ENCODE peak calls at places on chromosomes 6 and 20, in seven cellular contexts. O, Y, D, A, W, I and J are unnamed samples. For H3K9me3, the result is how much of the 10 kb centered on the place peaks cover.

GRCh38 chr6:133837801-133838349 is 51.0 kb upstream of the TCF21 start:
- DNase-seq in W (peak), D (peak), Y (peak), O (no peak), A (peak), I (no peak), J (peak)

GRCh38 chr6:13559251-13559650 is 15.2 kb upstream of the SIRT5 start:
- DNase-seq in I (no peak), A (no peak), D (no peak), W (no peak), Y (no peak), O (no peak), J (no peak)

GRCh38 chr20:48617481-48617880 is 210.3 kb downstream of the PREX1 start:
- DNase-seq in I (no peak), Y (no peak), A (no peak), D (no peak), W (peak), O (no peak), J (no peak)

GRCh38 chr20:62010551-62011402 is 54.9 kb downstream of the TAF4 start:
- DNase-seq in O (peak), A (peak), I (no peak), W (no peak), Y (peak), D (peak), J (peak)

GRCh38 chr20:4141616-4142240 is 126.4 kb upstream of the RNF24 start:
- DNase-seq in A (no peak), W (no peak), O (no peak), Y (no peak), D (no peak), I (no peak), J (no peak)

GRCh38 chr6:1181939-1182338 is 130.0 kb upstream of the FOXQ1 start:
- DNase-seq in I (no peak), Y (no peak), A (no peak), W (no peak), D (no peak), O (no peak), J (no peak)

GRCh38 chr20:51381557-51381956 is 161.0 kb downstream of the NFATC2 start:
- DNase-seq in D (no peak), W (no peak), A (no peak), Y (no peak), O (no peak), I (no peak), J (no peak)

GRCh38 chr6:13624871-13625288 is 9.7 kb downstream of the NOL7 start:
- DNase-seq in A (peak), O (peak), D (no peak), W (no peak), I (no peak), Y (no peak), J (peak)

GRCh38 chr6:52403086-52403485 is 17.1 kb upstream of the EFHC1 start:
- DNase-seq in O (no peak), W (no peak), A (no peak), Y (no peak), I (no peak), D (no peak), J (no peak)

GRCh38 chr20:6613280-6613861 is 154.1 kb upstream of the BMP2 start:
- DNase-seq in I (no peak), A (no peak), O (no peak), W (no peak), Y (no peak), D (no peak), J (no peak)

GRCh38 chr6:133093957-133094356 is 147.2 kb upstream of the EYA4 start:
- DNase-seq in Y (no peak), A (no peak), O (no peak), I (no peak), W (no peak), D (no peak), J (no peak)

GRCh38 chr6:95286874-95287273 is 290.5 kb upstream of the MANEA start:
- DNase-seq in O (no peak), D (no peak), I (no peak), Y (no peak), A (no peak), W (no peak), J (no peak)

GRCh38 chr6:22036267-22036666 is 260.6 kb downstream of the PRL start:
- DNase-seq in W (no peak), Y (peak), I (no peak), A (peak), D (no peak), O (peak), J (peak)

GRCh38 chr20:49941456-49941855 is 5.3 kb downstream of the RNF114 start:
- DNase-seq in O (no peak), I (no peak), D (no peak), W (no peak), Y (no peak), A (no peak), J (no peak)

GRCh38 chr6:169472786-169473416 is 219.3 kb upstream of the THBS2 start:
- DNase-seq in O (no peak), A (no peak), I (no peak), D (no peak), Y (no peak), W (no peak), J (no peak)
- H3K9me3 ChIP-seq in O (under half), A (under half), I (under half), D (under half), Y (under half), W (under half), J (under half)

GRCh38 chr20:41598719-41599118 is 19.5 kb downstream of the CHD6 start:
- DNase-seq in Y (no peak), O (no peak), D (no peak), I (no peak), A (no peak), W (no peak), J (no peak)

GRCh38 chr20:41604002-41604401 is 14.2 kb downstream of the CHD6 start:
- DNase-seq in A (no peak), O (no peak), Y (no peak), I (no peak), D (no peak), W (no peak), J (no peak)

GRCh38 chr20:41600926-41601631 is 17.1 kb downstream of the CHD6 start:
- DNase-seq in O (no peak), Y (no peak), W (no peak), I (no peak), A (no peak), D (no peak), J (no peak)

GRCh38 chr20:41601742-41602141 is 16.4 kb downstream of the CHD6 start:
- DNase-seq in Y (no peak), A (no peak), W (no peak), I (no peak), D (no peak), O (no peak), J (no peak)

DNA sequence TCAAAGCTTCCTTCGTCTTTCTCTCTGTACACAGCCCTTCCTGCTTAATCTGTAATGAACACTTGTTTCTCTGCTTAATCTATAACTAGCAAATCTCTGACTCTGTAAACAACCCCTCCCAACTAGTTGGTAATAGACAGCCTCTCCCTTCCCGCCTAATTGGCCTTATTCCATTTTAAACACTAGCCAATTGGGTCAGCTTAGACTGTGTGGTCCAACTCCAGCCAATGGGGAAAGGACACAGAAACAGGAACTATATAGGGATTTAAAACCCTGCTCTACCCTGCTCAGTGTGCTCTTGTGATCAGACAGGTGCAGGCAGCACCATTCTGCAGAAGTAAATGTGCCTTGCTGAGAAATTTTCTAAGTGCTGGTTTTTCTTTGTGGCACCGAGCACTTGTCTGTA is 18.5 kb downstream of the CHD6 start:
- DNase-seq in O (no peak), A (no peak), W (no peak), I (no peak), D (no peak), Y (no peak), J (no peak)
- H3K9me3 ChIP-seq in O (under half), A (under half), W (half or more), I (under half), D (half or more), Y (under half), J (under half)

DNA sequence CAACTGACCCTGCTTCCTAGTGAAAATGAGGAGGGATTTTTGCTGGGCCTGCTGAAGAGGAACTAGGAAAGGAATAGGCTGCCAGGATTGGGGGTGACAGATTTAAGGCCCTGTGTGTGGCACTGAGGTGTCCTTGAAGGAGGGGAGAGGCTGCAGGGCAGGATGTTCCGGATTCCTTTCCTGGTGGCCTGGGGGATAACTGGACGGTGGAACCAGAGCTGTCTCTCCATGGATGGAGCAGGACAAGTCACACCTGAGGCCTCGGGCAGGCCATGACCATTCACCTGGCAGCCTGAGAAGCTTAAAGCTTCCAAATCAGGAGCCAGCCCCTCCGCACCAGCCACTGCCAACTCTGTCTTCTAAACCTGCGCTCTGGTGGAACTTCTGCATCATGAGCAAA is 56.0 kb upstream of the SLC22A23 start:
- DNase-seq in D (no peak), A (no peak), Y (peak), O (no peak), I (no peak), W (no peak), J (no peak)
- H3K9me3 ChIP-seq in D (under half), A (under half), Y (under half), O (under half), I (under half), W (under half), J (under half)

GRCh38 chr6:100267002-100267401 is 197.7 kb downstream of the SIM1 start:
- DNase-seq in W (no peak), O (no peak), I (no peak), A (no peak), Y (no peak), D (no peak), J (no peak)
- H3K9me3 ChIP-seq in W (under half), O (under half), I (under half), A (under half), Y (under half), D (under half), J (under half)

DNA sequence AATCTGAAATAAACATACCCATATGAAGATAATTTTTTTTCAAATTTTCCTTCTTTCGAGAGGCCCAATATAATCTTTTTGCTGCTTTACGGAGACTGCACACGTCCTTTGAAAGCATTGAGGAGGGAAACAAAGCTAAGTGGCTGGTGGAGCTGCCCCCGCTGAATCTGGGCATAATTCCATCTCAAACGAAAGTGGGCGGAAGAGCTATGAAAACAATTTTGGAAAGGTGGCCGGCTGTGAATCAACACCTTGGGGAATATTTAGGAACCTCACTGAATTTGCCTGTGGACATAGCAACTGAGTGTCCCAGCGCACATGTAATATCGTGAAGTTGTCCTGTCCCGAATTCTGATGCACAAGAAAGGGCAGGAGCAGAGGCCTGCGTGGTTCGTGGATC is 55.6 kb upstream of the SMOC2 start:
- DNase-seq in I (no peak), W (no peak), Y (no peak), O (no peak), D (no peak), A (no peak), J (no peak)
- H3K9me3 ChIP-seq in I (under half), W (under half), Y (under half), O (half or more), D (under half), A (under half), J (under half)

DNA sequence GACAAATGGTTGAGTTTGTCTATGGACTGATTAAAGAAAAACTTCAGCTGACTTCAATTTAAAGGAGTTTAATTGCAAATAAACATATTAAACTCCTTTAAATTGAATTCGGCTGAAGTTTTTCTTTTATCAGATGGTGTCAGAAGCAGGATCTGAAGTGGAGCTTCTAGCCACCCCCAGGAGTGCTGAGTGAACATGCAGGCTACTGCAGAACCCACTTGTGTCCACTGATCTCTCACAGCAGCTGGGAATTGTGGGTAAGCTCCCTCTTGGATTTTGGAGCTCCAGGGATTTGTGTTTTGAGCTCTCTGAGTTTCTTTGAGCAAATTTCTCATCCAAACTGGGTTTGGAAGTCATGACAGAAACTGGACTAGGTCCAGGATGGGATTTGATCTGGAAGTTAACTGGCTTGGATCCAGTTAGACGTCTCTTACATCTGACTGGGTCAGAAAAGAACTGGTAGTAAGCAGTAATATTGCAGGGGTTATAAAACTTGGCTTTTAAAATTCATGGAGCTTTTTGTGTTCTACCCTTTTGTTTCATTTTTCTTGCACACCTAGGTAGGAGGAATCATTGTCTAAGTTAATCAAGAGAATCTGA is 95.8 kb upstream of the UST start:
- DNase-seq in Y (no peak), W (no peak), A (no peak), O (no peak), D (no peak), I (no peak), J (no peak)
- H3K9me3 ChIP-seq in Y (under half), W (under half), A (under half), O (under half), D (under half), I (under half), J (under half)

DNA sequence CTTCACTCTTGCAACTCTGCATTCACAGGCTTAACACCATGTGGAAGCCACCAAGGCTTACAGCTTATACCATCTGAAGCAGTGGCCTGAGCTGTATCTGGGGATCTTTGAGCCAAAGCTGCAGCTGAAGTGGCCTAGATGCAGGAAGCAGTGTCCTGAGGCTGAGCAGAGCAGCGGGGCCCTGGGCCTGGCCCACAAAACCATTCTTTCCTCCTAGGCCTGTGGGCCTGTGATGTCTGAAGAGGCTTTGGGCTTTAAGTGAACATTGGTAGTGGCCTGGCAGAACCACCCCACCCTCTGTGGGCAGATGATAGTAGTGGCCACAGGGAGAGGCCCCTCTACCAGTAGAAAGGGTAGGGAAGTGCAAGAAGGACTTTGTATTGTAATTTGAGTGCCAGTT is 6.9 kb upstream of the PREP start:
- DNase-seq in W (no peak), D (no peak), Y (no peak), A (no peak), I (no peak), O (no peak), J (no peak)
- H3K9me3 ChIP-seq in W (under half), D (under half), Y (under half), A (under half), I (under half), O (under half), J (under half)